ENCODE peak calls at places on chromosomes 2 and 18, in six cellular contexts. B, V, O, E, I and W are unnamed samples.

GRCh38 chr18:50163505-50163904 is 31.4 kb downstream of the MYO5B start:
- DNase-seq in B (no peak), V (no peak), O (no peak), E (no peak), I (no peak), W (no peak)

GRCh38 chr2:98691307-98691706 is 39.6 kb downstream of the MGAT4A start:
- DNase-seq in B (no peak), V (peak), O (no peak), E (no peak), I (no peak), W (no peak)

GRCh38 chr2:70321377-70321776 is 19.5 kb upstream of the FAM136A start:
- DNase-seq in B (no peak), V (no peak), O (no peak), E (no peak), I (peak), W (no peak)

GRCh38 chr2:70044290-70045040 is 42.8 kb upstream of the PCBP1 start:
- DNase-seq in B (no peak), V (no peak), O (no peak), E (no peak), I (no peak), W (no peak)

GRCh38 chr18:21090680-21091079 is 20.9 kb downstream of the ROCK1 start:
- DNase-seq in B (no peak), V (no peak), O (no peak), E (no peak), I (no peak), W (no peak)

GRCh38 chr2:207073791-207074678 is 91.7 kb downstream of the KLF7 start:
- DNase-seq in B (peak), V (peak), O (no peak), E (peak), I (no peak), W (no peak)

GRCh38 chr2:153487482-153487881 is 8.9 kb upstream of the RPRM start:
- DNase-seq in B (no peak), V (no peak), O (no peak), E (no peak), I (no peak), W (no peak)

GRCh38 chr2:216665717-216666116 is 29.6 kb downstream of the IGFBP5 start:
- DNase-seq in B (no peak), V (no peak), O (no peak), E (no peak), I (no peak), W (peak)

GRCh38 chr2:1727796-1728474 is 16.4 kb downstream of the PXDN start:
- DNase-seq in B (no peak), V (no peak), O (no peak), E (no peak), I (no peak), W (no peak)

GRCh38 chr2:37858197-37858711 is 66.8 kb upstream of the RMDN2 start:
- DNase-seq in B (no peak), V (peak), O (no peak), E (no peak), I (peak), W (no peak)

GRCh38 chr2:218400167-218400929 is 680 bp downstream of the CTDSP1 start:
- DNase-seq in B (peak), V (peak), O (no peak), E (peak), I (peak), W (no peak)

GRCh38 chr2:85523906-85524566 is 14.9 kb upstream of the MAT2A start:
- DNase-seq in B (no peak), V (no peak), O (no peak), E (no peak), I (peak), W (no peak)

GRCh38 chr2:188976545-188977268 is 2.5 kb downstream of the COL3A1 start:
- DNase-seq in B (no peak), V (peak), O (no peak), E (no peak), I (peak), W (no peak)

GRCh38 chr18:3441290-3441689 is 8.7 kb upstream of the TGIF1 start:
- DNase-seq in B (no peak), V (peak), O (no peak), E (peak), I (peak), W (peak)

GRCh38 chr2:145207884-145208283 is 688.0 kb upstream of the ZEB2 start:
- DNase-seq in B (no peak), V (no peak), O (no peak), E (no peak), I (no peak), W (no peak)

GRCh38 chr2:60925994-60926750 is 44.8 kb downstream of the REL start:
- DNase-seq in B (no peak), V (no peak), O (no peak), E (no peak), I (peak), W (no peak)

GRCh38 chr2:207135340-207135739 is 30.4 kb downstream of the KLF7 start:
- DNase-seq in B (no peak), V (peak), O (no peak), E (peak), I (no peak), W (no peak)

GRCh38 chr2:54624611-54625071 is 98.8 kb upstream of the EML6 start:
- DNase-seq in B (no peak), V (peak), O (no peak), E (no peak), I (no peak), W (no peak)

GRCh38 chr2:54409752-54410151 is 46.4 kb upstream of the SPTBN1 start:
- DNase-seq in B (no peak), V (no peak), O (no peak), E (no peak), I (no peak), W (peak)

GRCh38 chr2:106575955-106576354 is 88.8 kb downstream of the CD8B2 start:
- DNase-seq in B (no peak), V (peak), O (no peak), E (no peak), I (peak), W (peak)

GRCh38 chr2:210502997-210503621 is 26.6 kb upstream of the LANCL1 start:
- DNase-seq in B (peak), V (peak), O (peak), E (no peak), I (peak), W (peak)

GRCh38 chr2:82120120-82120519 is 1815.6 kb upstream of the LRRTM1 start:
- DNase-seq in B (no peak), V (no peak), O (no peak), E (no peak), I (no peak), W (no peak)

GRCh38 chr2:98730053-98730850 is 680 bp downstream of the MGAT4A start:
- DNase-seq in B (peak), V (no peak), O (peak), E (peak), I (peak), W (peak)

GRCh38 chr2:178111743-178112142 is 494 bp upstream of the RBM45 start:
- DNase-seq in B (no peak), V (no peak), O (no peak), E (no peak), I (no peak), W (no peak)